ENCODE peak calls at places on chromosomes 7 and 10, in five cellular contexts. W is head of caudate nucleus; H is activated CD8-positive, alpha-beta memory T cell treated with anti-CD3 and anti-CD28 coated beads for 48 hours; U is psoas muscle; R is uterus. C is an unnamed sample.

GRCh38 chr7:116353614-116354013 is 143.3 kb downstream of the TES start:
- DNase-seq in H (no peak), W (no peak), U (no peak), R (peak), C (no peak)

GRCh38 chr10:131577178-131577555 is 265.6 kb upstream of the TCERG1L start:
- DNase-seq in W (no peak), R (no peak), U (no peak), H (no peak), C (no peak)

GRCh38 chr10:117322258-117322657 is 53.0 kb downstream of the PDZD8 start:
- DNase-seq in R (no peak), W (no peak), U (no peak), H (no peak), C (no peak)

GRCh38 chr10:51074238-51075028 is at the start of gene PRKG1:
- DNase-seq in H (no peak), U (peak), R (peak), W (peak), C (peak)

GRCh38 chr7:46682841-46683624 is 762.0 kb upstream of the IGFBP3 start:
- DNase-seq in R (no peak), W (no peak), H (no peak), U (no peak), C (no peak)

GRCh38 chr7:123645516-123645915 is 10.2 kb upstream of the LMOD2 start:
- DNase-seq in H (no peak), R (no peak), U (peak), W (no peak), C (no peak)

GRCh38 chr7:6057316-6058128 is 26.3 kb downstream of the ANKRD61 start:
- DNase-seq in H (no peak), W (no peak), U (no peak), R (no peak), C (no peak)

GRCh38 chr7:130160023-130160422 is 45.2 kb downstream of the TMEM209 start:
- DNase-seq in W (no peak), R (no peak), H (no peak), U (no peak), C (no peak)

GRCh38 chr7:120554960-120555571 is 282.1 kb downstream of the KCND2 start:
- DNase-seq in U (no peak), H (no peak), R (peak), W (peak), C (no peak)

GRCh38 chr10:132975976-132976682 is 33.8 kb upstream of the CFAP46 start:
- DNase-seq in H (no peak), U (no peak), W (no peak), R (no peak), C (no peak)

GRCh38 chr10:121772406-121772805 is 155.4 kb downstream of the ATE1 start:
- DNase-seq in R (no peak), H (no peak), U (no peak), W (no peak), C (no peak)

GRCh38 chr10:70132098-70133029 is at the start of gene AIFM2:
- DNase-seq in R (peak), W (peak), U (peak), H (no peak), C (no peak)

GRCh38 chr7:124887247-124887646 is 42.4 kb downstream of the POT1 start:
- DNase-seq in H (no peak), U (no peak), W (no peak), R (no peak), C (no peak)

GRCh38 chr10:24418532-24418931 is 209.6 kb downstream of the KIAA1217 start:
- DNase-seq in H (no peak), U (no peak), R (no peak), W (no peak), C (no peak)

GRCh38 chr7:57821438-57822382 is 371.7 kb downstream of the ZNF716 start:
- DNase-seq in R (no peak), H (no peak), W (no peak), U (peak), C (no peak)

GRCh38 chr10:11215468-11215867 is 197.8 kb downstream of the CELF2 start:
- DNase-seq in H (no peak), U (no peak), R (no peak), W (no peak), C (no peak)

GRCh38 chr7:76267835-76268183 is 34.7 kb upstream of the HSPB1 start:
- DNase-seq in U (no peak), H (no peak), W (no peak), R (no peak), C (no peak)

GRCh38 chr7:83060218-83060617 is 102.5 kb downstream of the PCLO start:
- DNase-seq in R (no peak), W (no peak), U (no peak), H (no peak), C (no peak)

GRCh38 chr7:114931656-114932011 is 9.7 kb downstream of the MDFIC start:
- DNase-seq in R (no peak), H (no peak), U (no peak), W (no peak), C (no peak)